ENCODE peak calls at places on chromosomes 12 and 14, in four cellular contexts. G is A673, Q is aorta, J is heart right ventricle. X is an unnamed sample.

GRCh38 chr12:115335048-115335447 is 651.1 kb upstream of the TBX3 start:
- DNase-seq in G (no peak), Q (no peak), J (peak; percentile 58), X (no peak)

GRCh38 chr14:55294603-55295002 is 23.4 kb downstream of the FBXO34 start:
- DNase-seq in G (no peak), Q (no peak), J (no peak), X (no peak)

GRCh38 chr14:22155582-22155981 is 433.4 kb downstream of the DAD1 start:
- DNase-seq in G (no peak), Q (no peak), J (no peak), X (no peak)

GRCh38 chr12:26748741-26749431 is 84.1 kb downstream of the ITPR2 start:
- DNase-seq in G (peak; percentile 94), Q (no peak), J (no peak), X (no peak)

GRCh38 chr12:12474931-12475485 is 87.7 kb downstream of the DUSP16 start:
- DNase-seq in G (no peak), Q (no peak), J (peak; percentile 17), X (peak; percentile 23)

GRCh38 chr12:124512667-124513296 is 54.6 kb downstream of the NCOR2 start:
- DNase-seq in G (peak; percentile 79), Q (peak; percentile 97), J (peak; percentile 90), X (no peak)

GRCh38 chr12:46221255-46222128 is 47.4 kb downstream of the SLC38A1 start:
- DNase-seq in G (peak; percentile 18), Q (no peak), J (no peak), X (no peak)

GRCh38 chr14:24270537-24271133 is 762 bp downstream of the RABGGTA start:
- DNase-seq in G (no peak), Q (no peak), J (no peak), X (no peak)

GRCh38 chr14:104250175-104250574 is 111.8 kb downstream of the KIF26A start:
- DNase-seq in G (no peak), Q (no peak), J (no peak), X (no peak)

GRCh38 chr12:52316701-52317100 is 4.5 kb downstream of the KRT83 start:
- DNase-seq in G (no peak), Q (no peak), J (no peak), X (no peak)

GRCh38 chr14:69489495-69489894 is 5.0 kb downstream of the PLEKHD1 start:
- DNase-seq in G (no peak), Q (no peak), J (no peak), X (no peak)

GRCh38 chr12:94956936-94957464 is 46.5 kb downstream of the NDUFA12 start:
- DNase-seq in G (no peak), Q (no peak), J (no peak), X (no peak)

GRCh38 chr12:75884465-75884985 is 147.1 kb downstream of the PHLDA1 start:
- DNase-seq in G (no peak), Q (no peak), J (no peak), X (no peak)

GRCh38 chr12:6039894-6040601 is 84.4 kb downstream of the VWF start:
- DNase-seq in G (peak; percentile 77), Q (peak; percentile 76), J (peak; percentile 67), X (peak; percentile 15)

GRCh38 chr12:31589896-31590729 is 823 bp downstream of the DENND5B start:
- DNase-seq in G (peak; percentile 63), Q (peak; percentile 93), J (peak; percentile 74), X (no peak)

GRCh38 chr12:127819066-127819465 is 447.9 kb upstream of the TMEM132C start:
- DNase-seq in G (no peak), Q (no peak), J (no peak), X (no peak)

DNA sequence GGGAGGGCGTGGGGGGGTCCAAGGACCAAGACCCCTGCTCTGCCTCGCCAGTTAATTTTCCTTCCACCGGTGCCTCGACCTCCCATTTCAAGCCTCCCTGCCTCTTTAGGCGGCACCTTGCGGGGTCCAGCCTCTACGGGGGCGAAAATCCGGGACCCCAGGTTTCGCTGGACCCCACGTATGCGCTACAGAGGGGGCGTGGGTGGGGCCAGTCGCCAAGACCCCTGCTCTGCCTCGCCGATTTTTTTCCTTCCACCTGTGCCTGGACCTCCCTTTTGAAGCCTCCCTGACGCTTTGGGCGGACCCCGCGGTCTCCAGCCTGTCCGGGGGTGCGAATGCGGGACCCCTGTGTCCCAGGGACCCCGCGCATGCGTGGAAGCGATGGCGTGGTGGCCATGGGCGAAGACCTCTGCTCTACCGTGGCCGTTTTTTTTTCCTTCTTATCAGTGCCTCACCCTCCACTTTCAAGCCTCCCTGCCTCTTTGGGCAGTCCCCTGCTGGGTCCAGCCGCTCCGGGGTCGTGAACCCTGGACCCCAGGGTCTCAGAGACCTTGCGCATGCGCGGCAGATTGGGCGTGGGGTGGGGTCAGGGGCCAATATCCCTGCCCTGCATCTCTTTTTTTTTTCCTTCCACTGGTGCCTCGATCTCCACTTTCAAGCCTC is 324.2 kb downstream of the ALG10 start:
- DNase-seq in G (no peak), Q (no peak), J (no peak), X (no peak)
- H3K9me3 ChIP-seq in G (peaks cover 22% of the 10 kb centered on the region), Q (no peaks in the 10 kb centered on the region), J (no peaks in the 10 kb centered on the region), X (no peaks in the 10 kb centered on the region)

GRCh38 chr12:96194572-96194889 is 356 bp downstream of the ELK3 start:
- DNase-seq in G (no peak), Q (no peak), J (no peak), X (no peak)
- H3K9me3 ChIP-seq in G (no peaks in the 10 kb centered on the region), Q (no peaks in the 10 kb centered on the region), J (no peaks in the 10 kb centered on the region), X (no peaks in the 10 kb centered on the region)

GRCh38 chr12:54925319-54925718 is 59.2 kb downstream of the TESPA1 start:
- DNase-seq in G (no peak), Q (no peak), J (no peak), X (no peak)
- H3K9me3 ChIP-seq in G (peaks cover 9% of the 10 kb centered on the region), Q (no peaks in the 10 kb centered on the region), J (peaks cover 2% of the 10 kb centered on the region), X (peaks cover 3% of the 10 kb centered on the region)

DNA sequence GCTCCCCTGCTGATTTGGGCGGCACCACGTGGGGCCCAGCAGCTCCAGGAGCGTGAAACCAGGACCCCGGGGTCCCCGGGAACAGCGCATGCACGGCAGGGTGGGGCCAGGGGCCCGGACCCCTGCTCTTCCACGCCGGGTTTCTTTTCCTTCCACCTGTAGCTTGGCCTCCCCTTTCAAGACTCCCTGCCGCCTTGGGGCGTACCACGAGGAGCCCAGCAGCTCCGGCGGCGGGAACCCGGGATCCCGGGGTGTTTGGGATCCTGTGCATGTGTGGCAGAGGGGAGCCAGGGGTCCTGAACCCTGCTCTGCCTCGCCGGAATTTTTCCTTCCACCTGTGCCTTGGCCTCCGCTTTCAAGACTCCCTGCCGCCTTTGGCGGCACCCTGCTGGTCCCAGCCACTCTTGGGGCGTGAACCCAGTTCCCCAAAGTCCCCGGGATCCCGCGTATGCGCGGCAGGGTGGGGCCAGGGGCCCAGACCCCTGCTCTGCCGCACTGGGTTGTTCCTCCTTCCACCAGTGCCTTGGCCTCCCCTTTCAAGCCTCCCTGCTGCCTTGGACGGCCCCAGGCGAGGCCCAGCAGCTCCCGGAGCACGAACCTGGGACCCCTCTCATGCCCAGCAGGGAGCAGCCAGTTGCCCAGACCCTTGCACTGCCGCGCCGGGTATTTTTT is 322.7 kb downstream of the ALG10 start:
- DNase-seq in G (no peak), Q (no peak), J (no peak), X (no peak)
- H3K9me3 ChIP-seq in G (peaks cover 15% of the 10 kb centered on the region), Q (no peaks in the 10 kb centered on the region), J (no peaks in the 10 kb centered on the region), X (no peaks in the 10 kb centered on the region)